ENCODE peak calls at places on chromosomes 6 and 20, in nine cellular contexts. B, A, Q, D, J, V, M, Z and Y are unnamed samples.

GRCh38 chr6:149929422-149929821 is 6.5 kb upstream of the RAET1G start:
- DNase-seq in J (no peak), D (no peak), B (no peak), V (no peak), A (no peak), Z (no peak), M (no peak), Q (no peak), Y (no peak)

GRCh38 chr6:160900031-160900430 is 91.5 kb upstream of the MAP3K4 start:
- DNase-seq in J (no peak), A (no peak), B (no peak), Z (no peak), Q (no peak), V (no peak), D (no peak), M (no peak), Y (no peak)

GRCh38 chr20:21505161-21505809 is 8.6 kb downstream of the NKX2-2 start:
- DNase-seq in J (peak; percentile 25), Z (peak; percentile 58), A (peak; percentile 48), V (no peak), Q (no peak), M (peak; percentile 62), D (peak; percentile 83), B (no peak), Y (no peak)

GRCh38 chr6:131366223-131366622 is 206.8 kb upstream of the ARG1 start:
- DNase-seq in M (no peak), J (no peak), Z (no peak), V (no peak), Q (no peak), D (no peak), B (no peak), A (no peak), Y (no peak)

GRCh38 chr6:16181429-16182359 is 52.8 kb downstream of the MYLIP start:
- DNase-seq in B (no peak), V (no peak), Z (no peak), A (no peak), D (no peak), M (no peak), J (no peak), Q (no peak), Y (no peak)

GRCh38 chr6:62298745-62299392 is 12.8 kb upstream of the KHDRBS2 start:
- DNase-seq in D (no peak), M (no peak), J (no peak), B (no peak), Z (no peak), V (no peak), A (no peak), Q (no peak), Y (no peak)

GRCh38 chr20:44180814-44181213 is 6.2 kb downstream of the JPH2 start:
- DNase-seq in Q (peak; percentile 49), D (no peak), B (no peak), M (no peak), V (no peak), J (peak; percentile 43), Z (peak; percentile 66), A (peak; percentile 72), Y (no peak)

GRCh38 chr20:53708129-53708968 is 114.7 kb upstream of the ZNF217 start:
- DNase-seq in Z (no peak), B (no peak), A (no peak), D (no peak), J (no peak), V (no peak), Q (no peak), M (no peak), Y (no peak)

GRCh38 chr20:2459981-2460751 is 10.4 kb downstream of the SNRPB start:
- DNase-seq in B (no peak), D (no peak), V (no peak), Q (no peak), Z (no peak), J (no peak), M (no peak), A (no peak), Y (no peak)

GRCh38 chr6:24313477-24314141 is 44.2 kb downstream of the DCDC2 start:
- DNase-seq in J (no peak), B (no peak), A (no peak), V (peak; percentile 54), M (no peak), D (peak; percentile 15), Q (no peak), Z (no peak), Y (no peak)

GRCh38 chr6:96458771-96459170 is 62.8 kb upstream of the UFL1 start:
- DNase-seq in M (no peak), Q (no peak), V (no peak), A (no peak), J (no peak), Z (no peak), B (no peak), D (no peak), Y (no peak)

GRCh38 chr20:46195264-46196038 is 77.3 kb downstream of the CD40 start:
- DNase-seq in J (no peak), Q (no peak), V (no peak), M (no peak), B (no peak), Z (no peak), A (no peak), D (no peak), Y (no peak)

GRCh38 chr6:159427335-159427734 is 258.1 kb downstream of the FNDC1 start:
- DNase-seq in Q (no peak), M (no peak), Z (no peak), A (no peak), J (no peak), V (no peak), D (no peak), B (no peak), Y (no peak)

GRCh38 chr6:105593056-105593455 is 190.2 kb upstream of the PREP start:
- DNase-seq in V (no peak), A (no peak), D (no peak), J (no peak), M (no peak), B (no peak), Q (no peak), Z (no peak), Y (no peak)

GRCh38 chr6:105593805-105594231 is 190.9 kb upstream of the PREP start:
- DNase-seq in Q (no peak), D (no peak), B (no peak), A (no peak), V (no peak), Z (no peak), M (no peak), J (no peak), Y (no peak)

GRCh38 chr6:105592329-105592728 is 189.4 kb upstream of the PREP start:
- DNase-seq in D (peak; percentile 10), Z (no peak), J (no peak), M (no peak), A (no peak), B (no peak), Q (no peak), V (peak; percentile 69), Y (peak; percentile 95)

GRCh38 chr6:105588116-105588710 is 185.3 kb upstream of the PREP start:
- DNase-seq in A (no peak), M (no peak), Z (no peak), B (no peak), V (no peak), Q (no peak), D (no peak), J (no peak), Y (no peak)

DNA sequence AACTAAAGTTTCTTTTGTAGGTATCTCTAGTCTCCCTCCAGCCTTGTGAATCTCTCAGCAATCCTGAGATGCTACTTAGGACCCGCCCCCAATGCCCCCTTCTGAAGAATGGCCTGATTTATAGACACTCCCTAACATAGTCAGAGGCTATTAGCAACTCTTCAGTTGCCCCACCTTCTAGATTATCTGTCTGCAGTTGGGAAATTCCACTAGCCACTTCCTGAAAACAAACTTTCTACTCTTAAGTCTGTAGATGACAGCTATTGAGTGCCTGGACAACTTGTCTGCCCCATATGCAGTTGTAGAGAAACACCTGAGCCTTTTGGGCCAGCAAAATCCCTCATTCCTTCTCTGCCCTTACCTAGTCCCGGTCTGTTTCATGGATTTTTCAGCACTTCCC is 188.2 kb upstream of the PREP start:
- DNase-seq in J (no peak), V (no peak), D (no peak), M (no peak), A (no peak), Q (no peak), B (no peak), Z (no peak), Y (no peak)
- H3K4me1 ChIP-seq in J (peaks cover 29% of the 10 kb centered on the region), V (peaks cover 69% of the 10 kb centered on the region), D (peaks cover 78% of the 10 kb centered on the region), M (no peaks in the 10 kb centered on the region), A (peaks cover 29% of the 10 kb centered on the region), Q (peaks cover 6% of the 10 kb centered on the region), B (no peaks in the 10 kb centered on the region), Z (no peaks in the 10 kb centered on the region), Y (peaks cover 80% of the 10 kb centered on the region)

GRCh38 chr20:62195736-62196135 is 12.9 kb downstream of the MTG2 start:
- DNase-seq in M (no peak), Z (no peak), J (no peak), D (no peak), A (no peak), B (no peak), V (no peak), Q (no peak), Y (peak; percentile 78)
- H3K27ac ChIP-seq in M (no peak overlapping the region), Z (no peak overlapping the region), J (no peak overlapping the region), D (no peak overlapping the region), A (no peak overlapping the region), B (no peak overlapping the region), V (no peak overlapping the region), Q (no peak overlapping the region), Y (no peak overlapping the region)

GRCh38 chr6:90296346-90297123 is at the start of gene BACH2:
- DNase-seq in D (peak; percentile 52), Q (peak; percentile 75), Z (peak; percentile 90), A (peak; percentile 89), J (peak; percentile 84), M (peak; percentile 99), B (peak; percentile 87), V (no peak), Y (peak; percentile 91)

GRCh38 chr6:90294008-90294511 is 2.6 kb downstream of the BACH2 start:
- DNase-seq in J (no peak), Z (no peak), Q (no peak), V (no peak), D (no peak), B (no peak), A (no peak), M (no peak), Y (no peak)

GRCh38 chr6:90294614-90294988 is 2.0 kb downstream of the BACH2 start:
- DNase-seq in Z (no peak), D (no peak), A (no peak), B (no peak), V (no peak), Q (no peak), M (peak; percentile 72), J (no peak), Y (no peak)

GRCh38 chr6:90295854-90296345 is 743 bp downstream of the BACH2 start:
- DNase-seq in M (peak; percentile 74), A (peak; percentile 61), V (no peak), J (no peak), D (peak; percentile 8), Z (peak; percentile 71), Q (no peak), B (peak; percentile 52), Y (peak; percentile 73)

GRCh38 chr6:90294989-90295853 is 1.4 kb downstream of the BACH2 start:
- DNase-seq in J (no peak), M (peak; percentile 68), Z (peak; percentile 46), V (no peak), Q (no peak), A (peak; percentile 47), B (no peak), D (no peak), Y (peak; percentile 57)
- TF ChIP-seq CTCF in J (peak; percentile 37), M (no peak), Z (no peak), V (peak; percentile 28), Q (peak; percentile 32), A (peak; percentile 34), B (peak; percentile 15), D (no peak), Y (peak; percentile 37)

GRCh38 chr6:137911675-137912158 is 44.7 kb downstream of the TNFAIP3 start:
- DNase-seq in J (no peak), D (no peak), A (no peak), V (no peak), Z (no peak), B (no peak), M (no peak), Q (no peak), Y (no peak)
- H3K4me1 ChIP-seq in J (no peaks in the 10 kb centered on the region), D (no peaks in the 10 kb centered on the region), A (no peaks in the 10 kb centered on the region), V (peaks cover 7% of the 10 kb centered on the region), Z (peaks cover 20% of the 10 kb centered on the region), B (no peaks in the 10 kb centered on the region), M (no peaks in the 10 kb centered on the region), Q (no peaks in the 10 kb centered on the region), Y (no peaks in the 10 kb centered on the region)